ENCODE peak calls at places on chromosomes 6 and 20, in four cellular contexts. One of them, this sample, is unnamed.
A peak's percentile ranks its signal among the peaks of the same experiment; 100 is the strongest.

GRCh38 chr20:44582321-44583025 is at the start of gene PKIG:
- DNase-seq in mammary epithelial cell: peak; percentile 45
- DNase-seq in endothelial cell of umbilical vein: peak; percentile 96
- DNase-seq in fibroblast of lung: peak; percentile 88
- DNase-seq in this sample: no peak

GRCh38 chr6:41092421-41093140 is 19.8 kb downstream of the NFYA start:
- DNase-seq in mammary epithelial cell: peak; percentile 31
- DNase-seq in endothelial cell of umbilical vein: peak; percentile 36
- DNase-seq in fibroblast of lung: peak; percentile 43
- DNase-seq in this sample: no peak

GRCh38 chr6:149446791-149447376 is 37.9 kb downstream of the ZC3H12D start:
- DNase-seq in fibroblast of lung: no peak
- DNase-seq in mammary epithelial cell: no peak
- DNase-seq in endothelial cell of umbilical vein: no peak
- DNase-seq in this sample: no peak

GRCh38 chr20:54257090-54257816 is 49.4 kb downstream of the PFDN4 start:
- DNase-seq in endothelial cell of umbilical vein: no peak
- DNase-seq in mammary epithelial cell: peak; percentile 92
- DNase-seq in fibroblast of lung: peak; percentile 97
- DNase-seq in this sample: peak; percentile 72

GRCh38 chr6:135514706-135515105 is 17.2 kb upstream of the AHI1 start:
- DNase-seq in endothelial cell of umbilical vein: no peak
- DNase-seq in fibroblast of lung: no peak
- DNase-seq in mammary epithelial cell: no peak
- DNase-seq in this sample: no peak

GRCh38 chr20:53210041-53210440 is 237.9 kb downstream of the TSHZ2 start:
- DNase-seq in fibroblast of lung: no peak
- DNase-seq in endothelial cell of umbilical vein: no peak
- DNase-seq in mammary epithelial cell: no peak
- DNase-seq in this sample: no peak

GRCh38 chr6:105545206-105545920 is 142.5 kb upstream of the PREP start:
- DNase-seq in endothelial cell of umbilical vein: no peak
- DNase-seq in mammary epithelial cell: no peak
- DNase-seq in fibroblast of lung: no peak
- DNase-seq in this sample: no peak

GRCh38 chr20:40763646-40764295 is 74.7 kb upstream of the MAFB start:
- DNase-seq in endothelial cell of umbilical vein: peak; percentile 38
- DNase-seq in mammary epithelial cell: no peak
- DNase-seq in fibroblast of lung: peak; percentile 54
- DNase-seq in this sample: no peak

GRCh38 chr6:111818539-111819226 is 54.6 kb downstream of the FYN start:
- DNase-seq in fibroblast of lung: peak; percentile 34
- DNase-seq in mammary epithelial cell: no peak
- DNase-seq in endothelial cell of umbilical vein: no peak
- DNase-seq in this sample: no peak

GRCh38 chr6:32879691-32880090 is 25.7 kb downstream of the PSMB9 start:
- DNase-seq in endothelial cell of umbilical vein: no peak
- DNase-seq in fibroblast of lung: no peak
- DNase-seq in mammary epithelial cell: no peak
- DNase-seq in this sample: no peak

GRCh38 chr6:100573169-100573568 is 108.4 kb upstream of the SIM1 start:
- DNase-seq in fibroblast of lung: peak; percentile 54
- DNase-seq in endothelial cell of umbilical vein: peak; percentile 54
- DNase-seq in mammary epithelial cell: peak; percentile 11
- DNase-seq in this sample: no peak

GRCh38 chr6:1890071-1890470 is 280.4 kb downstream of the FOXC1 start:
- DNase-seq in fibroblast of lung: no peak
- DNase-seq in mammary epithelial cell: peak; percentile 94
- DNase-seq in endothelial cell of umbilical vein: no peak
- DNase-seq in this sample: no peak

GRCh38 chr6:72911463-72912153 is 289.7 kb downstream of the KCNQ5 start:
- DNase-seq in endothelial cell of umbilical vein: no peak
- DNase-seq in fibroblast of lung: peak; percentile 64
- DNase-seq in mammary epithelial cell: peak; percentile 44
- DNase-seq in this sample: no peak

GRCh38 chr20:733806-734205 is 34.5 kb downstream of the SLC52A3 start:
- DNase-seq in endothelial cell of umbilical vein: no peak
- DNase-seq in fibroblast of lung: no peak
- DNase-seq in mammary epithelial cell: no peak
- DNase-seq in this sample: no peak

GRCh38 chr20:728022-728944 is 40.0 kb downstream of the SLC52A3 start:
- DNase-seq in fibroblast of lung: peak; percentile 11
- DNase-seq in endothelial cell of umbilical vein: peak; percentile 48
- DNase-seq in mammary epithelial cell: no peak
- DNase-seq in this sample: no peak

GRCh38 chr20:731891-732560 is 36.3 kb downstream of the SLC52A3 start:
- DNase-seq in fibroblast of lung: no peak
- DNase-seq in mammary epithelial cell: no peak
- DNase-seq in endothelial cell of umbilical vein: no peak
- DNase-seq in this sample: no peak

GRCh38 chr20:730005-730404 is 38.3 kb downstream of the SLC52A3 start:
- DNase-seq in fibroblast of lung: no peak
- DNase-seq in mammary epithelial cell: no peak
- DNase-seq in endothelial cell of umbilical vein: no peak
- DNase-seq in this sample: no peak

GRCh38 chr20:732727-733126 is 35.6 kb downstream of the SLC52A3 start:
- DNase-seq in fibroblast of lung: no peak
- DNase-seq in mammary epithelial cell: no peak
- DNase-seq in endothelial cell of umbilical vein: no peak
- DNase-seq in this sample: no peak
- H2AFZ ChIP-seq in fibroblast of lung: no peak overlapping the region
- H2AFZ ChIP-seq in mammary epithelial cell: no peak overlapping the region
- H2AFZ ChIP-seq in endothelial cell of umbilical vein: no peak overlapping the region
- H2AFZ ChIP-seq in this sample: no peak overlapping the region

GRCh38 chr6:19454296-19454998 is 382.7 kb upstream of the ID4 start:
- DNase-seq in endothelial cell of umbilical vein: no peak
- DNase-seq in mammary epithelial cell: no peak
- DNase-seq in fibroblast of lung: no peak
- DNase-seq in this sample: no peak

GRCh38 chr6:19446570-19446969 is 390.6 kb upstream of the ID4 start:
- DNase-seq in fibroblast of lung: no peak
- DNase-seq in endothelial cell of umbilical vein: no peak
- DNase-seq in mammary epithelial cell: peak; percentile 14
- DNase-seq in this sample: no peak

GRCh38 chr6:19450651-19451050 is 386.5 kb upstream of the ID4 start:
- DNase-seq in endothelial cell of umbilical vein: no peak
- DNase-seq in fibroblast of lung: no peak
- DNase-seq in mammary epithelial cell: no peak
- DNase-seq in this sample: no peak

GRCh38 chr6:19454999-19455392 is 382.2 kb upstream of the ID4 start:
- DNase-seq in fibroblast of lung: no peak
- DNase-seq in endothelial cell of umbilical vein: no peak
- DNase-seq in mammary epithelial cell: no peak
- DNase-seq in this sample: peak; percentile 85

GRCh38 chr6:19452495-19452894 is 384.7 kb upstream of the ID4 start:
- DNase-seq in mammary epithelial cell: no peak
- DNase-seq in endothelial cell of umbilical vein: no peak
- DNase-seq in fibroblast of lung: no peak
- DNase-seq in this sample: no peak
- TF ChIP-seq CTCF in mammary epithelial cell: no peak
- TF ChIP-seq CTCF in endothelial cell of umbilical vein: no peak
- TF ChIP-seq CTCF in fibroblast of lung: no peak
- TF ChIP-seq CTCF in this sample: no peak

GRCh38 chr6:37699138-37699766 is 1.6 kb upstream of the MDGA1 start:
- DNase-seq in fibroblast of lung: no peak
- DNase-seq in endothelial cell of umbilical vein: no peak
- DNase-seq in mammary epithelial cell: no peak
- DNase-seq in this sample: no peak
- TF ChIP-seq EZH2 in fibroblast of lung: no peak
- TF ChIP-seq EZH2 in endothelial cell of umbilical vein: no peak
- TF ChIP-seq EZH2 in mammary epithelial cell: no peak
- TF ChIP-seq EZH2 in this sample: no peak

DNA sequence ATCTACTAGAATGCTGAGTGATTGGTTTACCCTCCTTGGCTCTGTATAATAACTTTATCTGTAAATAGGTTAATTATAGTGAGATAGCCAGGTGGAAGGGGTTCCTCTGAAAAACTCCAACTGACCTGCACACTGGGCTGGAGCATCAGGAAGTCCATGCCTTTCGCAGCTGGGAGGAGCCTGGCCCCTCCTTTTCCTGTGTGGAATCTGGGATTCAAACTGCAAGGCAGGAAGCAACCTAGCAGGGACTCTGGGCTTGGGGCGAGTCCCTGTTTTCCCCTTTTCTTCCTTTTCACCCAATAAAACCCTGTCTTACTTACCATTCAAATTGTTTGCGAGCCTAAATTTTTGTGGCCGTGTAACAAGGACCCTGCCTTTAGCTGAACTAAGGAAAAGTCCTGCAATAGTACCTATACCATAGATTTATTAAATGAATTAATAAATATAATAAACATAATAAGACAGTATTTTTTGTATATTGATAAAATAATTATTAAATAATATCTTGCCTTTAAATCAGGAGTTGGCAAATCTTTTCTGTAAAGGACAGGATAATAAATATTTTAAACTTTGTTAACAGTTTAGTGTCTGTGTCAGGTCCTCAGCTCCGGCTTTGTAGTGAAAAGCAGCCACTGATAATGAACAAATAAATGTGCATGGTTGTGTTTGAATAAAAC is 406.2 kb upstream of the MMS22L start:
- DNase-seq in fibroblast of lung: no peak
- DNase-seq in mammary epithelial cell: no peak
- DNase-seq in endothelial cell of umbilical vein: no peak
- DNase-seq in this sample: no peak
- H2AFZ ChIP-seq in fibroblast of lung: no peak overlapping the region
- H2AFZ ChIP-seq in mammary epithelial cell: no peak overlapping the region
- H2AFZ ChIP-seq in endothelial cell of umbilical vein: no peak overlapping the region
- H2AFZ ChIP-seq in this sample: peak overlapping the region; percentile 34

DNA sequence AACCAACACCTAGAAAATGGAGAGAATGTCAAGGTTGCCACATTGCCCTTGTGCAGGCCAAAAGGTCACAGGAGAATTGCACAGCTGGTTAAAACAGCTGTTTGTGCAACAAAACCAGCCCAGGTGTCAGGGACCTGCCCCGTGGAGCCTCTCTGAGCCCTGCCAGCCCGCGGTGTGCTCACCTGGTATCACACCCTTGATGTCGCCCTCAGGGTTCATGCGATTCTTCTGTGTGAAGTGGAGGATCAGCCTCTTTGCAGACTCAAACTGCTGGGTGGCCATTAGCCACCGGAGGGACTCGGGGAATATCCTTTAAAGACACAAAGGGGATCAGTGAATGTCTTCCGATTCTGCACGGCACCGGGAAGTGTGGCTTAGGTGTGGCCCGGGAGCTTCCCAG is 39.2 kb downstream of the PSMG4 start:
- DNase-seq in endothelial cell of umbilical vein: no peak
- DNase-seq in fibroblast of lung: no peak
- DNase-seq in mammary epithelial cell: no peak
- DNase-seq in this sample: no peak
- TF ChIP-seq CTCF in endothelial cell of umbilical vein: no peak
- TF ChIP-seq CTCF in fibroblast of lung: no peak
- TF ChIP-seq CTCF in mammary epithelial cell: no peak
- TF ChIP-seq CTCF in this sample: no peak

GRCh38 chr6:28824793-28825731 is 98.7 kb downstream of the TRIM27 start:
- DNase-seq in fibroblast of lung: no peak
- DNase-seq in mammary epithelial cell: no peak
- DNase-seq in endothelial cell of umbilical vein: no peak
- DNase-seq in this sample: no peak

DNA sequence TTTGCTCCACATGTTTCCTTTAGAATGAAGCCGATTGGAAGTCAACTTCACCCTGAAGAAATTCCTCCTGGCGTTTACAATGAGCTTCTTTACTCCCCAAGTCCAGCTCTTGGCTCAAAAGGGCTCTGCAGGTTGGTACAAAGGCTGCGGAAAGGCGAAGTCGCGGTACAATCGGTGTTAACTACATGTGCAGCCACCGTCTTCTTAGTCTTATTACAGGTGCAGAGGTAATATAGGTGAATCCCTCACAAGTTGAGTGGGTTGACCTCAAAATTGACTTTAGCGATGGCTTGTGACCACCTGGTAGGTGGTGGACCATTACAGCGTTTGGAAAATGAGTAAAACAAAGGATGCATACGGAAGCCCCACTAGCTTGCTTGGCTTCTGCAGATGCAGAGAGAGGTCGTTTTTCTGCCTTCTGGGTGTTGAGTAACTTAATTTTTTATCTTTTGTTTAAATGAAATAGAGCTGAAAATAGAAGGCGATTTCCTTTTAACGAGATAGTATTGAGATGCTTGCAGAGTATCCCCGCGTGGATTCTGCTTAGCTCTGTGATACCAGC is 98.0 kb downstream of the TRIM27 start:
- DNase-seq in mammary epithelial cell: no peak
- DNase-seq in endothelial cell of umbilical vein: no peak
- DNase-seq in fibroblast of lung: no peak
- DNase-seq in this sample: no peak
- TF ChIP-seq EZH2 in mammary epithelial cell: no peak
- TF ChIP-seq EZH2 in endothelial cell of umbilical vein: peak; percentile 81
- TF ChIP-seq EZH2 in fibroblast of lung: peak; percentile 62
- TF ChIP-seq EZH2 in this sample: no peak

DNA sequence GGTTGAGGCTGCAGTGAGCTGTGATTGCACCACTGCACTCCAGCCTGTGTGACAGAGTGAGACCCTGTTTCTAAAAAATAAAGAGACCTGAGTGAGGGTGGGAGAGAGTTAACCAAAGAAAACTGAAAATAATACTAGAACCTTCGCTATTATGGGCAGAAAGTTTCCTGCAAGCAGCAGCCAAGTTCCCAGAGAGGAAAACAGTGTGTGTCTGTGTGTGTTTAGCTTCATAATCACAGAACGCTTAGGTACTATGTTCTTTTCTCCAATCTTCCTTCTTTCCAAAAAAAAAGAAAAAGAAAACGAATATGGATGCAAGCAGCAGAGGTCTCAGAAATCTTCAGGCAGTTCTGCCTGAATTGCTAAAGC is 170.0 kb downstream of the LY86 start:
- DNase-seq in fibroblast of lung: no peak
- DNase-seq in endothelial cell of umbilical vein: no peak
- DNase-seq in mammary epithelial cell: no peak
- DNase-seq in this sample: no peak
- H2AFZ ChIP-seq in fibroblast of lung: no peak overlapping the region
- H2AFZ ChIP-seq in endothelial cell of umbilical vein: no peak overlapping the region
- H2AFZ ChIP-seq in mammary epithelial cell: peak overlapping the region; percentile 0
- H2AFZ ChIP-seq in this sample: no peak overlapping the region

GRCh38 chr20:8800089-8800488 is 268.8 kb upstream of the PLCB4 start:
- DNase-seq in fibroblast of lung: no peak
- DNase-seq in endothelial cell of umbilical vein: no peak
- DNase-seq in mammary epithelial cell: no peak
- DNase-seq in this sample: no peak
- TF ChIP-seq CTCF in fibroblast of lung: no peak
- TF ChIP-seq CTCF in endothelial cell of umbilical vein: peak; percentile 2
- TF ChIP-seq CTCF in mammary epithelial cell: no peak
- TF ChIP-seq CTCF in this sample: no peak

This sample was measured in PC-9.